ENCODE peak calls at places on chromosomes 7 and 10, in four cellular contexts. One of them, this sample, is unnamed.

GRCh38 chr7:34539003-34539402 is 119.0 kb upstream of the NPSR1 start:
- DNase-seq in HepG2: no peak
- DNase-seq in SK-N-SH: no peak
- DNase-seq in GM12878: no peak
- DNase-seq in this sample: no peak

GRCh38 chr7:50562126-50562525 is 3.1 kb downstream of the DDC start:
- DNase-seq in HepG2: no peak
- DNase-seq in SK-N-SH: no peak
- DNase-seq in GM12878: no peak
- DNase-seq in this sample: no peak

GRCh38 chr7:124120911-124121310 is 88.0 kb upstream of the TMEM229A start:
- DNase-seq in HepG2: no peak
- DNase-seq in SK-N-SH: no peak
- DNase-seq in GM12878: no peak
- DNase-seq in this sample: no peak

GRCh38 chr10:73956476-73957338 is 41.2 kb upstream of the VCL start:
- DNase-seq in HepG2: no peak
- DNase-seq in SK-N-SH: no peak
- DNase-seq in GM12878: peak
- DNase-seq in this sample: no peak

GRCh38 chr10:59362184-59362966 is at the start of gene FAM13C:
- DNase-seq in HepG2: peak
- DNase-seq in SK-N-SH: peak
- DNase-seq in GM12878: no peak
- DNase-seq in this sample: peak

GRCh38 chr7:40299097-40299496 is 164.3 kb downstream of the SUGCT start:
- DNase-seq in HepG2: no peak
- DNase-seq in SK-N-SH: no peak
- DNase-seq in GM12878: no peak
- DNase-seq in this sample: no peak

GRCh38 chr10:4939224-4940072 is 23.8 kb upstream of the AKR1C1 start:
- DNase-seq in HepG2: peak
- DNase-seq in SK-N-SH: no peak
- DNase-seq in GM12878: no peak
- DNase-seq in this sample: peak

GRCh38 chr10:99870051-99870730 is 87.8 kb downstream of the ABCC2 start:
- DNase-seq in HepG2: no peak
- DNase-seq in SK-N-SH: no peak
- DNase-seq in GM12878: no peak
- DNase-seq in this sample: no peak

GRCh38 chr7:24665564-24666294 is 91.5 kb downstream of the GSDME start:
- DNase-seq in HepG2: peak
- DNase-seq in SK-N-SH: peak
- DNase-seq in GM12878: peak
- DNase-seq in this sample: peak

DNA sequence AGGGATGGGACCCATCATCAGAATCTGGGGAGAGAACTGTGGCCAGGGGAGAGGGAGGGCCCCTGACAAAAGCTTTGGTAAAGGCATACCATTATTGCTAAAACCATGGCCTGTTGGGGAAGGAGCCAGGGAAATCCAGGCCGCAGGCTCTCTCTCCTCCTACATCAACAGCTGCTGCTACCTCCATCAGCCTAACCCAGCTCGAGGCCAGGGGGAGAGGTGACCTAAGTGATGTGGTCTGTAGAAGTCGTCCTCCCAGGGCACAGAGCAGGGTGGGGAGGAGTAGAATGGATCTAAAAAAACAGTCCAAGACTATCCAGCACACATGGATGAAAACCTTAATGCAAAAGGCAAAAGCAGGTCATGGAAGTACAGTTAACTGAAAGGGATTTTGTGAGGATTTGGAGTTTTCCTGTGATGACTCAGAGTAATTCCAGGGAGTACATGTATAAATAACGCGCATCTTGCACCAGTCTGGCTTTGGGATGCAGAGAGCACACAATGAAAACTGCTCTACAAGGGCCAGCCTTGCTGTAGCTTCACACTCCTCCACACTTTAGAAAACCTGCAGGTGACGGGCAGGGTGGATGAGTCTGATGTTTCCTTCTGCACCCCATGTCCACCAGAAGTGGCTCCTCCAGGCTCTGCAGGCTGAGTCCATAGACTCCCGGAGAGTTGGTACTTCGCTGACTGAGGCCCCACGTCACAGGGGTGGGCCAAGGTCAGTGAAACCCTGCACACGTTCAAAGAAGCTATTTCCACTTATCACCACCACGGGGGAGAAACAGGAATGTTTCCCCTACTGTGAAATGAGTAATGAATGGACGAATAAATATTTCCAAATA is 38.5 kb upstream of the MSMB start:
- DNase-seq in HepG2: peak
- DNase-seq in SK-N-SH: no peak
- DNase-seq in GM12878: no peak
- DNase-seq in this sample: no peak
- TF ChIP-seq SMC3 in HepG2: no peak
- TF ChIP-seq SMC3 in SK-N-SH: no peak
- TF ChIP-seq SMC3 in GM12878: no peak
- TF ChIP-seq SMC3 in this sample: no peak

GRCh38 chr7:20329389-20330175 is 1.1 kb upstream of the ITGB8 start:
- DNase-seq in HepG2: peak
- DNase-seq in SK-N-SH: peak
- DNase-seq in GM12878: peak
- DNase-seq in this sample: peak
- TF ChIP-seq EP300 in HepG2: no peak
- TF ChIP-seq EP300 in SK-N-SH: no peak
- TF ChIP-seq EP300 in GM12878: peak
- TF ChIP-seq EP300 in this sample: no peak

GRCh38 chr7:65953890-65954289 is 28.1 kb downstream of the GUSB start:
- DNase-seq in HepG2: no peak
- DNase-seq in SK-N-SH: no peak
- DNase-seq in GM12878: no peak
- DNase-seq in this sample: no peak
- TF ChIP-seq SMC3 in HepG2: no peak
- TF ChIP-seq SMC3 in SK-N-SH: no peak
- TF ChIP-seq SMC3 in GM12878: no peak
- TF ChIP-seq SMC3 in this sample: no peak

GRCh38 chr10:51048792-51049191 is 25.5 kb upstream of the PRKG1 start:
- DNase-seq in HepG2: no peak
- DNase-seq in SK-N-SH: no peak
- DNase-seq in GM12878: no peak
- DNase-seq in this sample: no peak

GRCh38 chr10:51047857-51048256 is 26.4 kb upstream of the PRKG1 start:
- DNase-seq in HepG2: no peak
- DNase-seq in SK-N-SH: no peak
- DNase-seq in GM12878: no peak
- DNase-seq in this sample: no peak

GRCh38 chr10:51052152-51052551 is 22.1 kb upstream of the PRKG1 start:
- DNase-seq in HepG2: no peak
- DNase-seq in SK-N-SH: no peak
- DNase-seq in GM12878: no peak
- DNase-seq in this sample: no peak

GRCh38 chr10:51046668-51047067 is 27.6 kb upstream of the PRKG1 start:
- DNase-seq in HepG2: no peak
- DNase-seq in SK-N-SH: no peak
- DNase-seq in GM12878: no peak
- DNase-seq in this sample: no peak
- TF ChIP-seq EP300 in HepG2: no peak
- TF ChIP-seq EP300 in SK-N-SH: no peak
- TF ChIP-seq EP300 in GM12878: no peak
- TF ChIP-seq EP300 in this sample: no peak

GRCh38 chr7:129348023-129348740 is 86.0 kb upstream of the STRIP2 start:
- DNase-seq in HepG2: no peak
- DNase-seq in SK-N-SH: no peak
- DNase-seq in GM12878: no peak
- DNase-seq in this sample: no peak
- TF ChIP-seq SMC3 in HepG2: no peak
- TF ChIP-seq SMC3 in SK-N-SH: no peak
- TF ChIP-seq SMC3 in GM12878: no peak
- TF ChIP-seq SMC3 in this sample: no peak

GRCh38 chr10:124918906-124919305 is 23.0 kb upstream of the ZRANB1 start:
- DNase-seq in HepG2: no peak
- DNase-seq in SK-N-SH: no peak
- DNase-seq in GM12878: no peak
- DNase-seq in this sample: no peak

GRCh38 chr10:124917939-124918830 is 23.7 kb upstream of the ZRANB1 start:
- DNase-seq in HepG2: no peak
- DNase-seq in SK-N-SH: no peak
- DNase-seq in GM12878: no peak
- DNase-seq in this sample: no peak

GRCh38 chr10:124917168-124917938 is 24.6 kb upstream of the ZRANB1 start:
- DNase-seq in HepG2: peak
- DNase-seq in SK-N-SH: peak
- DNase-seq in GM12878: no peak
- DNase-seq in this sample: peak

GRCh38 chr10:124916585-124917167 is 25.2 kb upstream of the ZRANB1 start:
- DNase-seq in HepG2: peak
- DNase-seq in SK-N-SH: peak
- DNase-seq in GM12878: peak
- DNase-seq in this sample: peak

GRCh38 chr10:124916098-124916584 is 25.8 kb upstream of the ZRANB1 start:
- DNase-seq in HepG2: no peak
- DNase-seq in SK-N-SH: peak
- DNase-seq in GM12878: no peak
- DNase-seq in this sample: peak
- TF ChIP-seq EP300 in HepG2: no peak
- TF ChIP-seq EP300 in SK-N-SH: no peak
- TF ChIP-seq EP300 in GM12878: no peak
- TF ChIP-seq EP300 in this sample: no peak

GRCh38 chr7:117230276-117231046 is 92.4 kb downstream of the WNT2 start:
- DNase-seq in HepG2: no peak
- DNase-seq in SK-N-SH: no peak
- DNase-seq in GM12878: peak
- DNase-seq in this sample: no peak
- TF ChIP-seq SMC3 in HepG2: no peak
- TF ChIP-seq SMC3 in SK-N-SH: no peak
- TF ChIP-seq SMC3 in GM12878: peak
- TF ChIP-seq SMC3 in this sample: no peak

DNA sequence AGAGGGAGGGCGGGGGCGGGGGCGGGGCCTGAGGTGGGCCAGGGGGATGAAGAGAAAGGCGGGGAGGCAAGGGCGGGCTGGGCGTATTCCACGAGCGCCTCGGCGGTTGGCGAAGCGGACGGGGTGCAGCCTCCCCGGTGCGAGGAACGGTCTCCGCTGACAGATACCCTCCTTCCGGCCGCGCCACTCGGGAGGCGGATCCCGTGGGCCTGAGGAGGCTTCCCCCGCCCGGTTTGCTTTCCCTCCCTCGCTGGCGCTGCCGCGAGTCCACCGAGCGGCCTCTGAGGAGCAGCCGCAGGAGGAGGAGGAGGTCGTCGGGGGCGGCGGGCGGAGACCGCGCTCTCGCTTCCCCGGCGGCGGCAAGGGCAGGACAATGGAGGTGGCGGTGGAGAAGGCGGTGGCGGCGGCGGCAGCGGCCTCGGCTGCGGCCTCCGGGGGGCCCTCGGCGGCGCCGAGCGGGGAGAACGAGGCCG is at the start of gene TRIM24:
- DNase-seq in HepG2: no peak
- DNase-seq in SK-N-SH: peak
- DNase-seq in GM12878: no peak
- DNase-seq in this sample: peak
- TF ChIP-seq EP300 in HepG2: peak
- TF ChIP-seq EP300 in SK-N-SH: peak
- TF ChIP-seq EP300 in GM12878: no peak
- TF ChIP-seq EP300 in this sample: no peak

GRCh38 chr7:101125989-101126650 is 784 bp upstream of the SERPINE1 start:
- DNase-seq in HepG2: peak
- DNase-seq in SK-N-SH: no peak
- DNase-seq in GM12878: peak
- DNase-seq in this sample: peak
- TF ChIP-seq SMC3 in HepG2: no peak
- TF ChIP-seq SMC3 in SK-N-SH: no peak
- TF ChIP-seq SMC3 in GM12878: no peak
- TF ChIP-seq SMC3 in this sample: no peak

GRCh38 chr10:121159670-121160069 is 308.5 kb downstream of the WDR11 start:
- DNase-seq in HepG2: no peak
- DNase-seq in SK-N-SH: no peak
- DNase-seq in GM12878: no peak
- DNase-seq in this sample: no peak

GRCh38 chr10:121157998-121158397 is 306.8 kb downstream of the WDR11 start:
- DNase-seq in HepG2: no peak
- DNase-seq in SK-N-SH: no peak
- DNase-seq in GM12878: no peak
- DNase-seq in this sample: no peak

GRCh38 chr10:121155742-121156141 is 304.6 kb downstream of the WDR11 start:
- DNase-seq in HepG2: peak
- DNase-seq in SK-N-SH: no peak
- DNase-seq in GM12878: no peak
- DNase-seq in this sample: no peak

GRCh38 chr10:121154846-121155245 is 303.7 kb downstream of the WDR11 start:
- DNase-seq in HepG2: peak
- DNase-seq in SK-N-SH: no peak
- DNase-seq in GM12878: no peak
- DNase-seq in this sample: no peak

DNA sequence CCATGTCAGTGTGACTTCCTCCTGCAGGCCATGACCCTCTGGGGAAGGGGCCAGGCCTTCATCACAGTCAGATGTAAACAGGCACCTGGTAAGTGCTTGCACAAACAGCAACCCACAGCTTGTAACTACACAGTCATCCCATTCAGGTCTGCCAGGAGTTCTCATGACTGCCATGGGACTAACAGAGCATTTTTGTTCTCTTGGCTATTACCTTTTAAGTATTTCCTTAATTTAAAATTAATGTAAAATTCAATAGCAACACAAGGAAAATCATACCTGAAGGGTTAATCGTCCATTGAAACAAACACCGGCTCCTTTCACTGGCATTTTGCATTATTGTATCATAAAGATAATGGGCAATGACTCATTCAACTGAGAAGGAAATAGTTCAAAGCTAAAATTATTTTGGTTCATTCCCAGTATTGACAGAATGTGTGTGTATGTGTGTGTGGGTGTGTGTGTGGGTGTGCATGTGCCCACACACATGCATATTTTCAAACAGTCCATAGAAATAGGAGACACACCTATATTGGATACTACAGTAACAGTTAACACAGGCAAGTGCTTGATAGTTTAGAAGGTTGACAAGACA is 307.9 kb downstream of the WDR11 start:
- DNase-seq in HepG2: peak
- DNase-seq in SK-N-SH: no peak
- DNase-seq in GM12878: no peak
- DNase-seq in this sample: no peak
- TF ChIP-seq EP300 in HepG2: no peak
- TF ChIP-seq EP300 in SK-N-SH: no peak
- TF ChIP-seq EP300 in GM12878: no peak
- TF ChIP-seq EP300 in this sample: no peak

This sample was measured in A549.